ENCODE peak calls at places on chromosomes 11 and 22, in four cellular contexts. One of them, this sample, is unnamed.
A peak's percentile ranks its signal among the peaks of the same experiment; 100 is the strongest.

GRCh38 chr11:27600656-27601055 is 94.1 kb upstream of the LIN7C start:
- DNase-seq in upper lobe of left lung: no peak
- DNase-seq in vagina: no peak
- DNase-seq in prostate gland: no peak
- DNase-seq in this sample: no peak

GRCh38 chr11:10301656-10302293 is 3.1 kb upstream of the ADM start:
- DNase-seq in vagina: no peak
- DNase-seq in prostate gland: no peak
- DNase-seq in upper lobe of left lung: no peak
- DNase-seq in this sample: no peak

GRCh38 chr22:45334068-45334467 is 24.3 kb downstream of the FAM118A start:
- DNase-seq in prostate gland: peak; percentile 84
- DNase-seq in vagina: no peak
- DNase-seq in upper lobe of left lung: no peak
- DNase-seq in this sample: no peak

GRCh38 chr11:86814775-86815174 is 14.4 kb downstream of the PRSS23 start:
- DNase-seq in upper lobe of left lung: no peak
- DNase-seq in vagina: no peak
- DNase-seq in prostate gland: no peak
- DNase-seq in this sample: no peak

GRCh38 chr11:44110231-44110679 is 14.8 kb downstream of the EXT2 start:
- DNase-seq in vagina: no peak
- DNase-seq in upper lobe of left lung: no peak
- DNase-seq in prostate gland: peak; percentile 30
- DNase-seq in this sample: peak; percentile 51

GRCh38 chr11:76781046-76781801 is 1.9 kb upstream of the TSKU start:
- DNase-seq in upper lobe of left lung: no peak
- DNase-seq in vagina: no peak
- DNase-seq in prostate gland: no peak
- DNase-seq in this sample: no peak

GRCh38 chr11:59413646-59414045 is 12.6 kb downstream of the OR5A2 start:
- DNase-seq in prostate gland: no peak
- DNase-seq in vagina: no peak
- DNase-seq in upper lobe of left lung: no peak
- DNase-seq in this sample: no peak

GRCh38 chr11:71988050-71988449 is 10.7 kb upstream of the IL18BP start:
- DNase-seq in prostate gland: no peak
- DNase-seq in vagina: no peak
- DNase-seq in upper lobe of left lung: no peak
- DNase-seq in this sample: no peak

GRCh38 chr11:82546556-82547162 is 187.0 kb downstream of the FAM181B start:
- DNase-seq in prostate gland: no peak
- DNase-seq in vagina: no peak
- DNase-seq in upper lobe of left lung: no peak
- DNase-seq in this sample: no peak

GRCh38 chr11:7418061-7418460 is 67.2 kb upstream of the OLFML1 start:
- DNase-seq in vagina: no peak
- DNase-seq in prostate gland: no peak
- DNase-seq in upper lobe of left lung: no peak
- DNase-seq in this sample: no peak

GRCh38 chr11:48101958-48102357 is 114.7 kb upstream of the OR4B1 start:
- DNase-seq in upper lobe of left lung: no peak
- DNase-seq in vagina: no peak
- DNase-seq in prostate gland: no peak
- DNase-seq in this sample: no peak

GRCh38 chr11:71281901-71282300 is 29.5 kb upstream of the SHANK2 start:
- DNase-seq in prostate gland: no peak
- DNase-seq in upper lobe of left lung: no peak
- DNase-seq in vagina: peak; percentile 22
- DNase-seq in this sample: no peak

GRCh38 chr22:30159561-30160353 is 79.5 kb downstream of the HORMAD2 start:
- DNase-seq in vagina: no peak
- DNase-seq in prostate gland: peak; percentile 48
- DNase-seq in upper lobe of left lung: no peak
- DNase-seq in this sample: peak; percentile 8

GRCh38 chr11:122440783-122441701 is 214.5 kb upstream of the UBASH3B start:
- DNase-seq in vagina: no peak
- DNase-seq in prostate gland: no peak
- DNase-seq in upper lobe of left lung: peak; percentile 82
- DNase-seq in this sample: no peak

GRCh38 chr11:61581030-61581928 is at the start of gene SYT7:
- DNase-seq in vagina: no peak
- DNase-seq in prostate gland: peak; percentile 94
- DNase-seq in upper lobe of left lung: peak; percentile 97
- DNase-seq in this sample: peak; percentile 61

GRCh38 chr22:46250783-46251125 is 661 bp upstream of the CDPF1 start:
- DNase-seq in prostate gland: no peak
- DNase-seq in vagina: no peak
- DNase-seq in upper lobe of left lung: no peak
- DNase-seq in this sample: no peak

GRCh38 chr11:106087815-106088435 is 10.5 kb downstream of the AASDHPPT start:
- DNase-seq in prostate gland: peak; percentile 45
- DNase-seq in vagina: no peak
- DNase-seq in upper lobe of left lung: no peak
- DNase-seq in this sample: peak; percentile 16

GRCh38 chr22:30876925-30877553 is 91.5 kb downstream of the MORC2 start:
- DNase-seq in prostate gland: no peak
- DNase-seq in upper lobe of left lung: no peak
- DNase-seq in vagina: no peak
- DNase-seq in this sample: peak; percentile 35

GRCh38 chr11:127639916-127640315 is 639.3 kb upstream of the KIRREL3 start:
- DNase-seq in upper lobe of left lung: no peak
- DNase-seq in vagina: no peak
- DNase-seq in prostate gland: no peak
- DNase-seq in this sample: no peak

GRCh38 chr22:36386900-36387663 is 685 bp downstream of the MYH9 start:
- DNase-seq in vagina: no peak
- DNase-seq in upper lobe of left lung: peak; percentile 95
- DNase-seq in prostate gland: peak; percentile 44
- DNase-seq in this sample: no peak

GRCh38 chr11:14248577-14248976 is 110.4 kb downstream of the RRAS2 start:
- DNase-seq in upper lobe of left lung: no peak
- DNase-seq in vagina: no peak
- DNase-seq in prostate gland: no peak
- DNase-seq in this sample: no peak

GRCh38 chr11:72617080-72617744 is 57.0 kb downstream of the PDE2A start:
- DNase-seq in vagina: no peak
- DNase-seq in prostate gland: no peak
- DNase-seq in upper lobe of left lung: no peak
- DNase-seq in this sample: no peak

GRCh38 chr11:128718064-128718463 is 24.2 kb downstream of the FLI1 start:
- DNase-seq in prostate gland: no peak
- DNase-seq in vagina: no peak
- DNase-seq in upper lobe of left lung: no peak
- DNase-seq in this sample: no peak

GRCh38 chr11:128716661-128717210 is 22.9 kb downstream of the FLI1 start:
- DNase-seq in vagina: no peak
- DNase-seq in prostate gland: no peak
- DNase-seq in upper lobe of left lung: no peak
- DNase-seq in this sample: no peak

GRCh38 chr11:128719556-128719824 is 25.6 kb downstream of the FLI1 start:
- DNase-seq in upper lobe of left lung: no peak
- DNase-seq in vagina: no peak
- DNase-seq in prostate gland: no peak
- DNase-seq in this sample: no peak

GRCh38 chr11:128717581-128717980 is 23.7 kb downstream of the FLI1 start:
- DNase-seq in vagina: no peak
- DNase-seq in prostate gland: no peak
- DNase-seq in upper lobe of left lung: no peak
- DNase-seq in this sample: no peak

DNA sequence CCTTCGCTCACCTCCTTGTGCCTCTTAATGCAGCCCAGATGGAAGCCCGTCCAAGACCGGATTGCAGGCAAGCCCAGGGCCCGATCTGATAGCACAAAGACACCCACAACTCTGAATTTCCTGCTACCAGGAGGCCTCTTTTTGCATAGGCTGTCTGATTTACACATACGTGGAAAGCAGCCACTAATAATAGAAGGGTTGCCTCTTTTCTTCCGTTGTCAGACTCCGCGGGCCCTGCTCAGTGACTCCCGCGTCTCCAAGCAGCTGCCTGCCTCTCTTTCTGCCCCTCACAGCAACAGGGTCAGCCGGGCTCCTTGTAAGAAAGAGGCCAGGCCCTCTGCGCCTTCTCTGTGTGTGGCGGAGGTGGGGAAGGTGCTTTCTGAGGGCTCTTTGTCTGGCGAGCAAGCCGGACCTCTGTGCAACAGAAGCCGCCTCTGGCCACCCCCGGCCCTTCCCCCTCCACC is 26.7 kb downstream of the FLI1 start:
- DNase-seq in prostate gland: no peak
- DNase-seq in vagina: no peak
- DNase-seq in upper lobe of left lung: peak; percentile 40
- DNase-seq in this sample: no peak
- TF ChIP-seq POLR2AphosphoS5 in prostate gland: no peak
- TF ChIP-seq POLR2AphosphoS5 in vagina: peak; percentile 13
- TF ChIP-seq POLR2AphosphoS5 in upper lobe of left lung: no peak
- TF ChIP-seq POLR2AphosphoS5 in this sample: no peak

DNA sequence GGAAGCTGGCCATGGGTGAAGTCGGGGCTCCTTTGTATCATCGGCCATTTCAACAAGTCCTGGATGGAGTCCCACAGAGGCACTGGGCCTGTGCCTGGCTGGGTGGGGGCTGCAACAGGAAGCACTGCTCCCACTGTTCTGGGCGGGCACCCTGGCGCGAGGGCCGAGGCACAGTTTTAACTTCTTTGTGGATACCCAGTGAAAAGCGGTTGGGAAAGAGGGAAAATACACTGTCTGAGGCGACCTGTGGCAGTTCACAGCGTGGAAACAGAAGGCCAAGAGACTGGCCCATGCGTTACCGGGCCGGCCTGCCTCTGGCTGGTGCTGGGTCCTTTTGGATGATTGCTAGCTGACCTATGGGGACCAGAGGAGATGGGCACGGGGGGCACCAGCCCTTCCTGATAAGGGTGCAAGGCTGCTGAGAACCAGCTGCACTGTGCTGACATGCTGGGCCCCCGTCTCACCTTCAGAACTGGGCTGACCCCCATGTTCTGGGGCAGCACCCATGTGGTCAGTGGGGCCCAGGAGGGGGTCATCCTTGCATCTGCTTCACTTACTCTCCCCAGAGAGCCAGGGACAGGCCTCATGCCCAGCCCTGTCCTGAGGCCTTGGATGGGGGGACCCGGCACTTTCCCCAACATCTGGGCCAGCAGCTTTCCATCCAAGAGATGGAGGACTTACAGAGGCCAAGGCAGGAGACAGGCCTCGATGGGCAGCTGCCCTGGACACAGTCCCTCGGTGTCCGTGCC is 4.2 kb downstream of the OVOL1 start:
- DNase-seq in prostate gland: no peak
- DNase-seq in upper lobe of left lung: peak; percentile 60
- DNase-seq in vagina: no peak
- DNase-seq in this sample: no peak
- H3K36me3 ChIP-seq in prostate gland: no peaks in the 10 kb centered on the region
- H3K36me3 ChIP-seq in upper lobe of left lung: no peaks in the 10 kb centered on the region
- H3K36me3 ChIP-seq in vagina: no peaks in the 10 kb centered on the region
- H3K36me3 ChIP-seq in this sample: no peaks in the 10 kb centered on the region

GRCh38 chr11:67630230-67630942 is 649 bp upstream of the NUDT8 start:
- DNase-seq in prostate gland: peak; percentile 99
- DNase-seq in upper lobe of left lung: peak; percentile 99
- DNase-seq in vagina: no peak
- DNase-seq in this sample: peak; percentile 68
- TF ChIP-seq POLR2AphosphoS5 in prostate gland: peak; percentile 88
- TF ChIP-seq POLR2AphosphoS5 in upper lobe of left lung: no peak
- TF ChIP-seq POLR2AphosphoS5 in vagina: peak; percentile 92
- TF ChIP-seq POLR2AphosphoS5 in this sample: no peak

GRCh38 chr22:49622241-49623105 is 205.2 kb downstream of the BRD1 start:
- DNase-seq in vagina: no peak
- DNase-seq in prostate gland: no peak
- DNase-seq in upper lobe of left lung: peak; percentile 62
- DNase-seq in this sample: no peak
- H3K36me3 ChIP-seq in vagina: no peaks in the 10 kb centered on the region
- H3K36me3 ChIP-seq in prostate gland: no peaks in the 10 kb centered on the region
- H3K36me3 ChIP-seq in upper lobe of left lung: peaks cover 3% of the 10 kb centered on the region
- H3K36me3 ChIP-seq in this sample: no peaks in the 10 kb centered on the region

GRCh38 chr22:23285734-23286133 is 105.4 kb downstream of the BCR start:
- DNase-seq in upper lobe of left lung: no peak
- DNase-seq in prostate gland: no peak
- DNase-seq in vagina: no peak
- DNase-seq in this sample: no peak
- TF ChIP-seq POLR2AphosphoS5 in upper lobe of left lung: no peak
- TF ChIP-seq POLR2AphosphoS5 in prostate gland: peak; percentile 62
- TF ChIP-seq POLR2AphosphoS5 in vagina: no peak
- TF ChIP-seq POLR2AphosphoS5 in this sample: no peak

GRCh38 chr11:35146074-35146521 is 7.1 kb downstream of the CD44 start:
- DNase-seq in prostate gland: no peak
- DNase-seq in upper lobe of left lung: no peak
- DNase-seq in vagina: no peak
- DNase-seq in this sample: no peak

GRCh38 chr11:35144103-35144741 is 5.3 kb downstream of the CD44 start:
- DNase-seq in vagina: no peak
- DNase-seq in prostate gland: peak; percentile 25
- DNase-seq in upper lobe of left lung: no peak
- DNase-seq in this sample: no peak

GRCh38 chr11:35145249-35145648 is 6.3 kb downstream of the CD44 start:
- DNase-seq in vagina: no peak
- DNase-seq in prostate gland: no peak
- DNase-seq in upper lobe of left lung: no peak
- DNase-seq in this sample: no peak

GRCh38 chr11:35143509-35144102 is 4.6 kb downstream of the CD44 start:
- DNase-seq in vagina: no peak
- DNase-seq in upper lobe of left lung: no peak
- DNase-seq in prostate gland: no peak
- DNase-seq in this sample: no peak

DNA sequence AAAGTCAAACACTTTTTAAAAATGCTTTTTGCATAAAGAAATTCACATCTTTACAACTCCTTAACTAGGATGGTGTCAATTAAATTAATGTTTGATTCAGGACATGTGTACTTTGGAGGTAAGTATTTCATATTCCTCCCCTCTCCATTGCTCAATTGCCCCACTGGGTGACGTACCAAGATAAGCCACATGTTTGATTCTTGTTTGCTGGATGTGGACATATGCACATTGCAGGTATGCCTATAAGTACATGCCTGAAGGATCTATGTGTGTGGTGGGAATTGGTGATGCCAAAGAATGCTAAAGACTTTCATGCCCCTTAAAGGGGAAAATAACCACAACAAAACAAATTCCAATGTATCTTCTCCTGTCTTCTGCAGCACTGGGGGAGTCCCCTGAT is 5.8 kb downstream of the CD44 start:
- DNase-seq in upper lobe of left lung: no peak
- DNase-seq in prostate gland: no peak
- DNase-seq in vagina: no peak
- DNase-seq in this sample: no peak
- H3K36me3 ChIP-seq in upper lobe of left lung: no peaks in the 10 kb centered on the region
- H3K36me3 ChIP-seq in prostate gland: no peaks in the 10 kb centered on the region
- H3K36me3 ChIP-seq in vagina: no peaks in the 10 kb centered on the region
- H3K36me3 ChIP-seq in this sample: no peaks in the 10 kb centered on the region

This sample was measured in SK-N-MC.